ENCODE peak calls at places on chromosome 9, in five cellular contexts. U is stimulated activated CD4-positive, alpha-beta T cell treated with anti-CD3 and anti-CD28 coated beads, Interleukin-12 subunit alpha, Interleukin-12 subunit beta, amount 100 ng/mL, for 4 hours; K is fibroblast of pulmonary artery; N is GOT3; S is GM12864. J is an unnamed sample.

GRCh38 chr9:6356904-6357303 is 28.7 kb downstream of the TPD52L3 start:
- DNase-seq in S (no peak), U (no peak), N (no peak), K (no peak), J (no peak)

GRCh38 chr9:3868466-3868865 is 342.7 kb upstream of the RFX3 start:
- DNase-seq in K (peak), U (no peak), N (no peak), S (no peak), J (no peak)

GRCh38 chr9:87259543-87259942 is 238.1 kb upstream of the DAPK1 start:
- DNase-seq in U (no peak), S (no peak), K (peak), N (no peak), J (no peak)

GRCh38 chr9:110950041-110950645 is 88.1 kb downstream of the LPAR1 start:
- DNase-seq in N (no peak), U (no peak), K (no peak), S (no peak), J (no peak)

GRCh38 chr9:128296340-128297220 is 20.5 kb downstream of the SWI5 start:
- DNase-seq in K (no peak), N (no peak), U (no peak), S (no peak), J (no peak)

GRCh38 chr9:34349324-34349723 is 20.0 kb downstream of the NUDT2 start:
- DNase-seq in S (no peak), U (no peak), N (no peak), K (no peak), J (no peak)

GRCh38 chr9:109535365-109535764 is 37.3 kb upstream of the PTPN3 start:
- DNase-seq in K (no peak), U (no peak), S (no peak), N (no peak), J (no peak)

GRCh38 chr9:133714606-133715294 is 23.4 kb downstream of the SARDH start:
- DNase-seq in U (no peak), K (peak), N (no peak), S (no peak), J (no peak)

GRCh38 chr9:92275541-92275940 is 18.0 kb downstream of the IARS1 start:
- DNase-seq in N (no peak), U (no peak), S (no peak), K (no peak), J (no peak)

GRCh38 chr9:26548766-26549290 is 343.8 kb downstream of the CAAP1 start:
- DNase-seq in S (no peak), K (no peak), N (no peak), U (no peak), J (no peak)

GRCh38 chr9:80197661-80198060 is 625.9 kb downstream of the TLE4 start:
- DNase-seq in S (no peak), U (no peak), N (no peak), K (no peak), J (no peak)

GRCh38 chr9:131025953-131026858 is 17.2 kb downstream of the LAMC3 start:
- DNase-seq in N (no peak), U (no peak), S (no peak), K (no peak), J (no peak)

GRCh38 chr9:13427587-13427986 is 148.1 kb upstream of the MPDZ start:
- DNase-seq in K (peak), U (no peak), S (no peak), N (no peak), J (no peak)

GRCh38 chr9:136312436-136312835 is 8.5 kb upstream of the CCDC187 start:
- DNase-seq in S (no peak), N (no peak), K (peak), U (peak), J (no peak)

GRCh38 chr9:91060520-91061343 is 259.1 kb downstream of the SYK start:
- DNase-seq in N (no peak), S (no peak), U (no peak), K (peak), J (no peak)

GRCh38 chr9:79023134-79023577 is 548.6 kb upstream of the TLE4 start:
- DNase-seq in N (no peak), K (peak), S (no peak), U (no peak), J (no peak)

GRCh38 chr9:30478684-30479083 is 1905.8 kb upstream of the ACO1 start:
- DNase-seq in U (no peak), N (no peak), S (no peak), K (no peak), J (no peak)

GRCh38 chr9:76136986-76137385 is 246.5 kb downstream of the PCSK5 start:
- DNase-seq in N (no peak), K (peak), U (no peak), S (no peak), J (no peak)

GRCh38 chr9:98811051-98811650 is 3.7 kb downstream of the GALNT12 start:
- DNase-seq in S (no peak), U (no peak), N (no peak), K (peak), J (no peak)

GRCh38 chr9:22097712-22098111 is 88.6 kb upstream of the CDKN2B start:
- DNase-seq in N (no peak), U (no peak), S (no peak), K (peak), J (no peak)

GRCh38 chr9:116027511-116027910 is 126.1 kb upstream of the PAPPA start:
- DNase-seq in K (peak), U (no peak), S (no peak), N (no peak), J (no peak)

GRCh38 chr9:14366071-14366470 is 52.1 kb upstream of the NFIB start:
- DNase-seq in K (peak), U (no peak), N (no peak), S (no peak), J (peak)

GRCh38 chr9:89923961-89924504 is 319.2 kb downstream of the GADD45G start:
- DNase-seq in S (no peak), U (peak), K (no peak), N (no peak), J (no peak)

GRCh38 chr9:2159521-2160417 is 144.6 kb downstream of the SMARCA2 start:
- DNase-seq in K (peak), N (no peak), S (no peak), U (no peak), J (no peak)

GRCh38 chr9:78932849-78933627 is 636.1 kb downstream of the PSAT1 start:
- DNase-seq in U (no peak), S (no peak), K (peak), N (no peak), J (no peak)

GRCh38 chr9:25677301-25678146 is 720 bp downstream of the TUSC1 start:
- DNase-seq in K (peak), N (no peak), U (peak), S (no peak), J (peak)

GRCh38 chr9:69485466-69485865 is 160.5 kb downstream of the ENTREP1 start:
- DNase-seq in S (no peak), K (no peak), N (no peak), U (no peak), J (no peak)

GRCh38 chr9:20355022-20355421 is 267.3 kb downstream of the MLLT3 start:
- DNase-seq in N (no peak), U (no peak), S (no peak), K (peak), J (no peak)